ENCODE peak calls at places on chromosomes 13 and 19, in six cellular contexts. N is AG09309; D is RWPE1; S is gastrocnemius medialis; I is esophagus squamous epithelium; K is CD4-positive, alpha-beta T cell. O is an unnamed sample.

GRCh38 chr19:43662487-43662886 is 7.5 kb downstream of the PLAUR start:
- DNase-seq in D (no peak), K (no peak), S (no peak), I (no peak), N (no peak), O (no peak)

GRCh38 chr13:35865341-35866240 is 265.6 kb downstream of the DCLK1 start:
- DNase-seq in I (no peak), K (no peak), D (no peak), S (no peak), N (no peak), O (no peak)

GRCh38 chr13:106561551-106562170 is 6.3 kb downstream of the ARGLU1 start:
- DNase-seq in D (no peak), N (no peak), S (no peak), I (no peak), K (peak; percentile 19), O (peak; percentile 60)

GRCh38 chr19:16382775-16383543 is 58.3 kb downstream of the KLF2 start:
- DNase-seq in K (peak; percentile 80), N (peak; percentile 66), S (peak; percentile 79), D (peak; percentile 72), I (no peak), O (peak; percentile 80)

GRCh38 chr13:31166591-31166990 is 4.9 kb upstream of the HSPH1 start:
- DNase-seq in K (no peak), S (no peak), D (peak; percentile 45), N (no peak), I (no peak), O (no peak)

GRCh38 chr19:54192972-54193371 is 1.9 kb downstream of the TSEN34 start:
- DNase-seq in K (no peak), D (no peak), N (no peak), I (no peak), S (no peak), O (no peak)

GRCh38 chr19:18683955-18684641 is 618 bp downstream of the CRTC1 start:
- DNase-seq in I (no peak), N (no peak), K (no peak), D (no peak), S (no peak), O (no peak)

GRCh38 chr13:74132768-74133656 is 1.2 kb downstream of the KLF12 start:
- DNase-seq in N (no peak), D (no peak), I (peak; percentile 9), S (peak; percentile 8), K (peak; percentile 33), O (peak; percentile 20)

GRCh38 chr19:677601-678380 is 1.6 kb downstream of the FSTL3 start:
- DNase-seq in D (peak; percentile 76), K (no peak), S (no peak), N (no peak), I (no peak), O (peak; percentile 32)

GRCh38 chr19:12695090-12695489 is 1.3 kb downstream of the FBXW9 start:
- DNase-seq in S (no peak), I (no peak), D (no peak), K (no peak), N (no peak), O (no peak)

GRCh38 chr19:10936661-10937084 is 8.1 kb downstream of the TIMM29 start:
- DNase-seq in D (peak; percentile 66), N (peak; percentile 48), I (no peak), S (no peak), K (no peak), O (peak; percentile 66)

GRCh38 chr13:96898212-96898611 is 96.1 kb downstream of the OXGR1 start:
- DNase-seq in D (no peak), K (no peak), N (no peak), S (no peak), I (no peak), O (no peak)

GRCh38 chr13:44257806-44258205 is 115.8 kb upstream of the SERP2 start:
- DNase-seq in S (no peak), N (no peak), K (no peak), D (no peak), I (no peak), O (no peak)

GRCh38 chr19:12872941-12873890 is 8.0 kb downstream of the DNASE2 start:
- DNase-seq in D (peak; percentile 94), N (no peak), K (peak; percentile 67), I (no peak), S (no peak), O (peak; percentile 63)

GRCh38 chr19:4256563-4256962 is 9.7 kb downstream of the YJU2 start:
- DNase-seq in K (no peak), I (no peak), S (no peak), D (no peak), N (no peak), O (no peak)

GRCh38 chr13:62357887-62358645 is 942.4 kb upstream of the PCDH20 start:
- DNase-seq in I (no peak), D (peak; percentile 19), N (no peak), K (no peak), S (no peak), O (peak; percentile 10)

GRCh38 chr13:52047463-52047862 is 23.0 kb downstream of the UTP14C start:
- DNase-seq in N (no peak), K (no peak), S (no peak), I (no peak), D (no peak), O (no peak)

GRCh38 chr13:94154362-94154761 is 325.1 kb downstream of the DCT start:
- DNase-seq in K (no peak), S (peak; percentile 16), I (no peak), N (peak; percentile 38), D (peak; percentile 10), O (no peak)

GRCh38 chr13:91347996-91348905 is 764 bp downstream of the MIR17HG start:
- DNase-seq in K (peak; percentile 66), N (no peak), S (no peak), D (peak; percentile 15), I (no peak), O (peak; percentile 87)

GRCh38 chr13:106533940-106534843 is 1.3 kb downstream of the EFNB2 start:
- DNase-seq in S (peak; percentile 5), D (no peak), N (no peak), I (no peak), K (peak; percentile 24), O (peak; percentile 38)

GRCh38 chr19:13275016-13275722 is 125.0 kb downstream of the IER2 start:
- DNase-seq in K (no peak), D (no peak), S (no peak), I (no peak), N (no peak), O (no peak)

GRCh38 chr19:29378126-29378525 is 147.7 kb upstream of the VSTM2B start:
- DNase-seq in I (no peak), D (no peak), S (no peak), N (no peak), K (no peak), O (no peak)

GRCh38 chr19:16429066-16429758 is 42.6 kb downstream of the EPS15L1 start:
- DNase-seq in K (no peak), I (no peak), N (no peak), S (peak; percentile 78), D (peak; percentile 85), O (no peak)

GRCh38 chr19:49590071-49590970 is 661 bp upstream of the PRR12 start:
- DNase-seq in D (peak; percentile 95), N (peak; percentile 78), I (peak; percentile 89), S (peak; percentile 84), K (peak; percentile 91), O (peak; percentile 94)
- TF ChIP-seq CTCF in D (no peak), N (no peak), I (no peak), S (no peak), K (no peak), O (no peak)

GRCh38 chr13:99303863-99304521 is 3.2 kb downstream of the GPR183 start:
- DNase-seq in K (peak; percentile 65), D (no peak), N (no peak), S (no peak), I (no peak), O (no peak)
- TF ChIP-seq CTCF in K (no peak), D (no peak), N (no peak), S (no peak), I (no peak), O (no peak)

DNA sequence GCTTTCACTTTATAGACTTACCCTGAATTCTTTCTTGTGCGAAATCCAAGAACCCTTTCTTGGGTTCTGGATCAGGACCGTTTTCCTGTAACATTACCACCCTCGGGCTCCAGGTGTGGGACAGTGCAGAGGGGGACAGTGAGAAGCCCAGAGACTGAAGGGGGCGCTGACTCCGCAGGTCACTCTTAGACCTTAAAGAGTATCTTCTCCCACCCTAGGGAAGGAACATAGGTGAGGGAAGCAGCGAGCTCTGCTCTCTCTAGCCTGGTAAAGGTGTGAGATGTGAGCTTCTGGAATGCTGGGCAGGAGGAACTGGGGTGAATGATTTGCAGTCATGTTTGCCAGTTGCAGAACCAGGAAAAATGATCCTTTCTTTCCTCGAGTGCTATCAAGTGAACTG is 80.8 kb upstream of the ZNF507 start:
- DNase-seq in K (no peak), S (no peak), D (no peak), I (no peak), N (no peak), O (no peak)
- TF ChIP-seq CTCF in K (no peak), S (no peak), D (no peak), I (no peak), N (no peak), O (no peak)

GRCh38 chr19:57389730-57390598 is at the start of gene ZNF548:
- DNase-seq in K (peak; percentile 97), I (peak; percentile 93), D (peak; percentile 93), S (peak; percentile 97), N (peak; percentile 96), O (peak; percentile 87)
- TF ChIP-seq CTCF in K (no peak), I (peak; percentile 42), D (no peak), S (peak; percentile 38), N (no peak), O (no peak)

DNA sequence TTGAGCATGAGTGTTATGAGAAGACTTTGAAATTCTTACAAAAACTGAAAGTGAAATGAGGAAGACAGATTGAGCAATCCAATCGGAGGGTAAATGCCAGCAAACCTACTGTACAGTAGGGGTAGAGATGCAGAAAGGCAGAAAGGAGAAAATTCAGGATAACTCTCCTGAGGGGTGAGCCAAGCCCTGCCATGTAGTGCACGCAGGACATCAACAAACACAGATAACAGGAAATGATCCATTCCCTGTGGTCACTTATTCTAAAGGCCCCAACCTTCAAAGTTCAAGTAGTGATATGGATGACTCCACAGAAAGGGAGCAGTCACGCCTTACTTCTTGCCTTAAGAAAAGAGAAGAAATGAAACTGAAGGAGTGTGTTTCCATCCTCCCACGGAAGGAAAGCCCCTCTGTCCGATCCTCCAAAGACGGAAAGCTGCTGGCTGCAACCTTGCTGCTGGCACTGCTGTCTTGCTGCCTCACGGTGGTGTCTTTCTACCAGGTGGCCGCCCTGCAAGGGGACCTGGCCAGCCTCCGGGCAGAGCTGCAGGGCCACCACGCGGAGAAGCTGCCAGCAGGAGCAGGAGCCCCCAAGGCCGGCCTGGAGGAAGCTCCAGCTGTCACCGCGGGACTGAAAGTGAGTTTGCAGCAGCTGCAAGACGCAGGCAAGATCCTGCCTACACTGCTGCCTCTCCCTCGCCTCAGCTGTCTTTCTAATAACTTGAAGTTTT is at the start of gene TNFSF13B:
- DNase-seq in N (no peak), I (no peak), K (peak; percentile 20), S (no peak), D (no peak), O (peak; percentile 47)
- TF ChIP-seq CTCF in N (no peak), I (no peak), K (no peak), S (no peak), D (no peak), O (no peak)

DNA sequence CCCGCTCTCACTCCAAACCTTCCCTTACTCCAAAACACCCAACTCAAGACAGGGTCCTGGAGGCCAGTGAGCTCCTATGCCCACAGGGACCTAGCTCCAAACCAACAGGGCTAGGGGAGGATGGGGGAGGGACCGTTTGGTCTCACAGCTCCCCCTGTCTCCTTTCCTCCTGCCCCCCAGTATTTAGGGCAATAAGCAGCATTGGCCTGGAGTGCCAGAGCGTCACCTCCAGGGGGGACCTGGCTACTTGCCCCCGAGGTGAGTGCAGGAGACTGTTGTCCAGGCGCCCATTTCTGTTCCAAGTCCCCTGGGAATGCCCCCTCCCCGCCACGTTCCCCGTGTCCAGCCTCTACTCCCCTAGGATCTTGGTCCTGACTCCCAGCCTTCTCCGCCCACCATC is 792 bp downstream of the RETN start:
- DNase-seq in D (no peak), I (no peak), K (no peak), N (no peak), S (no peak), O (no peak)
- TF ChIP-seq CTCF in D (no peak), I (no peak), K (no peak), N (no peak), S (no peak), O (no peak)

O was measured in GM20000.